ENCODE peak calls at places on chromosomes 12 and 14, in nine cellular contexts. One of them, this sample, is unnamed.

GRCh38 chr12:80442426-80443222 is 1.4 kb upstream of the PTPRQ start:
- DNase-seq in Calu3: no peak
- DNase-seq in nephron progenitor cell: no peak
- DNase-seq in endothelial cell of umbilical vein: peak; percentile 90
- DNase-seq in HFFc6: no peak
- DNase-seq in pancreas: no peak
- DNase-seq in foreskin fibroblast: no peak
- DNase-seq in CD4-positive, alpha-beta T cell: no peak
- DNase-seq in right lobe of liver: no peak
- DNase-seq in this sample: no peak

GRCh38 chr14:23323838-23324454 is 2.7 kb downstream of the PABPN1 start:
- DNase-seq in Calu3: no peak
- DNase-seq in nephron progenitor cell: no peak
- DNase-seq in endothelial cell of umbilical vein: no peak
- DNase-seq in HFFc6: no peak
- DNase-seq in pancreas: no peak
- DNase-seq in foreskin fibroblast: no peak
- DNase-seq in CD4-positive, alpha-beta T cell: no peak
- DNase-seq in right lobe of liver: no peak
- DNase-seq in this sample: no peak

GRCh38 chr14:69129264-69129880 is 23.5 kb downstream of the DCAF5 start:
- DNase-seq in Calu3: peak; percentile 64
- DNase-seq in nephron progenitor cell: peak; percentile 70
- DNase-seq in endothelial cell of umbilical vein: peak; percentile 82
- DNase-seq in HFFc6: peak; percentile 80
- DNase-seq in pancreas: peak; percentile 65
- DNase-seq in foreskin fibroblast: peak; percentile 79
- DNase-seq in CD4-positive, alpha-beta T cell: peak; percentile 62
- DNase-seq in right lobe of liver: peak; percentile 67
- DNase-seq in this sample: peak; percentile 55

GRCh38 chr12:128844031-128844635 is 9.1 kb upstream of the GLT1D1 start:
- DNase-seq in Calu3: no peak
- DNase-seq in nephron progenitor cell: no peak
- DNase-seq in endothelial cell of umbilical vein: no peak
- DNase-seq in HFFc6: no peak
- DNase-seq in pancreas: no peak
- DNase-seq in foreskin fibroblast: no peak
- DNase-seq in CD4-positive, alpha-beta T cell: no peak
- DNase-seq in right lobe of liver: no peak
- DNase-seq in this sample: no peak

GRCh38 chr12:111773801-111774551 is 7.2 kb downstream of the ALDH2 start:
- DNase-seq in Calu3: peak; percentile 39
- DNase-seq in nephron progenitor cell: no peak
- DNase-seq in endothelial cell of umbilical vein: no peak
- DNase-seq in HFFc6: peak; percentile 45
- DNase-seq in pancreas: no peak
- DNase-seq in foreskin fibroblast: peak; percentile 63
- DNase-seq in CD4-positive, alpha-beta T cell: no peak
- DNase-seq in right lobe of liver: peak; percentile 64
- DNase-seq in this sample: no peak

GRCh38 chr14:20613094-20614037 is 22.2 kb upstream of the RNASE12 start:
- DNase-seq in Calu3: peak; percentile 86
- DNase-seq in nephron progenitor cell: peak; percentile 78
- DNase-seq in endothelial cell of umbilical vein: peak; percentile 97
- DNase-seq in HFFc6: peak; percentile 100
- DNase-seq in pancreas: peak; percentile 74
- DNase-seq in foreskin fibroblast: peak; percentile 97
- DNase-seq in CD4-positive, alpha-beta T cell: peak; percentile 68
- DNase-seq in right lobe of liver: peak; percentile 79
- DNase-seq in this sample: no peak

GRCh38 chr14:84420236-84420635 is 1109.7 kb upstream of the FLRT2 start:
- DNase-seq in Calu3: no peak
- DNase-seq in nephron progenitor cell: no peak
- DNase-seq in endothelial cell of umbilical vein: peak; percentile 49
- DNase-seq in HFFc6: no peak
- DNase-seq in pancreas: no peak
- DNase-seq in foreskin fibroblast: no peak
- DNase-seq in CD4-positive, alpha-beta T cell: no peak
- DNase-seq in right lobe of liver: no peak
- DNase-seq in this sample: no peak

GRCh38 chr14:49492151-49492550 is 94.0 kb downstream of the RPS29 start:
- DNase-seq in Calu3: no peak
- DNase-seq in nephron progenitor cell: no peak
- DNase-seq in endothelial cell of umbilical vein: no peak
- DNase-seq in HFFc6: no peak
- DNase-seq in pancreas: no peak
- DNase-seq in foreskin fibroblast: no peak
- DNase-seq in CD4-positive, alpha-beta T cell: no peak
- DNase-seq in right lobe of liver: peak; percentile 25
- DNase-seq in this sample: no peak

GRCh38 chr12:95547522-95548055 is 3.7 kb downstream of the USP44 start:
- DNase-seq in Calu3: no peak
- DNase-seq in nephron progenitor cell: no peak
- DNase-seq in endothelial cell of umbilical vein: no peak
- DNase-seq in HFFc6: peak; percentile 0
- DNase-seq in pancreas: no peak
- DNase-seq in foreskin fibroblast: peak; percentile 74
- DNase-seq in CD4-positive, alpha-beta T cell: no peak
- DNase-seq in right lobe of liver: no peak
- DNase-seq in this sample: no peak

GRCh38 chr14:100644383-100644782 is 57.2 kb upstream of the BEGAIN start:
- DNase-seq in Calu3: no peak
- DNase-seq in nephron progenitor cell: no peak
- DNase-seq in endothelial cell of umbilical vein: peak; percentile 33
- DNase-seq in HFFc6: no peak
- DNase-seq in pancreas: no peak
- DNase-seq in foreskin fibroblast: no peak
- DNase-seq in CD4-positive, alpha-beta T cell: no peak
- DNase-seq in right lobe of liver: no peak
- DNase-seq in this sample: no peak
- TF ChIP-seq CTCF in Calu3: no peak
- TF ChIP-seq CTCF in nephron progenitor cell: no peak
- TF ChIP-seq CTCF in endothelial cell of umbilical vein: no peak
- TF ChIP-seq CTCF in HFFc6: no peak
- TF ChIP-seq CTCF in pancreas: no peak
- TF ChIP-seq CTCF in foreskin fibroblast: no peak
- TF ChIP-seq CTCF in CD4-positive, alpha-beta T cell: no peak
- TF ChIP-seq CTCF in right lobe of liver: peak; percentile 28
- TF ChIP-seq CTCF in this sample: no peak

GRCh38 chr12:30982413-30982812 is 55.9 kb downstream of the TSPAN11 start:
- DNase-seq in Calu3: no peak
- DNase-seq in nephron progenitor cell: no peak
- DNase-seq in endothelial cell of umbilical vein: no peak
- DNase-seq in HFFc6: no peak
- DNase-seq in pancreas: no peak
- DNase-seq in foreskin fibroblast: no peak
- DNase-seq in CD4-positive, alpha-beta T cell: no peak
- DNase-seq in right lobe of liver: no peak
- DNase-seq in this sample: no peak

GRCh38 chr12:30989754-30990153 is 63.2 kb downstream of the TSPAN11 start:
- DNase-seq in Calu3: peak; percentile 17
- DNase-seq in nephron progenitor cell: peak; percentile 36
- DNase-seq in endothelial cell of umbilical vein: peak; percentile 8
- DNase-seq in HFFc6: peak; percentile 6
- DNase-seq in pancreas: peak; percentile 65
- DNase-seq in foreskin fibroblast: no peak
- DNase-seq in CD4-positive, alpha-beta T cell: no peak
- DNase-seq in right lobe of liver: no peak
- DNase-seq in this sample: no peak

GRCh38 chr12:30988887-30989286 is 62.3 kb downstream of the TSPAN11 start:
- DNase-seq in Calu3: no peak
- DNase-seq in nephron progenitor cell: no peak
- DNase-seq in endothelial cell of umbilical vein: peak; percentile 4
- DNase-seq in HFFc6: no peak
- DNase-seq in pancreas: peak; percentile 74
- DNase-seq in foreskin fibroblast: no peak
- DNase-seq in CD4-positive, alpha-beta T cell: no peak
- DNase-seq in right lobe of liver: peak; percentile 51
- DNase-seq in this sample: no peak

GRCh38 chr12:30988086-30988485 is 61.5 kb downstream of the TSPAN11 start:
- DNase-seq in Calu3: no peak
- DNase-seq in nephron progenitor cell: no peak
- DNase-seq in endothelial cell of umbilical vein: no peak
- DNase-seq in HFFc6: no peak
- DNase-seq in pancreas: no peak
- DNase-seq in foreskin fibroblast: no peak
- DNase-seq in CD4-positive, alpha-beta T cell: no peak
- DNase-seq in right lobe of liver: no peak
- DNase-seq in this sample: no peak

DNA sequence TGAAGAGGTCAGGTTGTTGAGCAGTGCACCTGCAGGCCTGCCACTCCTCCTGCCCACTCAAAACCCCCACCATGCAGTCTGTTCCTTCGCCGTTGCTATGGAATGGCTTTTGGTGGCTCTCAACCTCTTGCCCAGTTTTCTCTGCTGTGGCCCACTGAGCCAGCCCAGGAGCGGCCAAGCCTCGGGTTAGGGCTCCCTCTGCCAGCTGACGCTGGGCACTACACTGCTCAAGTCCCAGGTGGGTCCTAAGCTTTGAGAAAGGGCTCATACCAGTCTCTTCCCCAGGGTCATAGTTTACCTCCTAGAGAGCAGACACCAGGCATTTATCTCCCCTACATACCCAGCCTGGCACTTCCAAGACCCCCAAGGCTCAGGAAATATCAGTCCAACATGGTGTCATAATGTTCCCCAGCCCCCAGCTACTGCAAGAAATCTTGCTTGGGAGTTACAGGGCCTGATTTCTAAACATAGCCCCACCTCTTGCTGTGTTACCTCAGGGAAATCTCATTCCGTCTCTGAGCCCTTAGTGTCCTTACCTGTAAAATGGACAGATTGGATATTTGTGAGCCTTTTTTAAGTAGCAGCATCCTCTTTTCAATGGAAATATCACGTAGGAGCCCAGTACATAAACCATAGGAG is 59.4 kb downstream of the TSPAN11 start:
- DNase-seq in Calu3: peak; percentile 72
- DNase-seq in nephron progenitor cell: peak; percentile 69
- DNase-seq in endothelial cell of umbilical vein: peak; percentile 65
- DNase-seq in HFFc6: peak; percentile 33
- DNase-seq in pancreas: peak; percentile 74
- DNase-seq in foreskin fibroblast: peak; percentile 41
- DNase-seq in CD4-positive, alpha-beta T cell: no peak
- DNase-seq in right lobe of liver: peak; percentile 57
- DNase-seq in this sample: no peak
- TF ChIP-seq CTCF in Calu3: peak; percentile 53
- TF ChIP-seq CTCF in nephron progenitor cell: peak; percentile 71
- TF ChIP-seq CTCF in endothelial cell of umbilical vein: peak; percentile 75
- TF ChIP-seq CTCF in HFFc6: peak; percentile 79
- TF ChIP-seq CTCF in pancreas: peak; percentile 47
- TF ChIP-seq CTCF in foreskin fibroblast: peak; percentile 94
- TF ChIP-seq CTCF in CD4-positive, alpha-beta T cell: no peak
- TF ChIP-seq CTCF in right lobe of liver: peak; percentile 55
- TF ChIP-seq CTCF in this sample: no peak

GRCh38 chr12:119695034-119695433 is 27.1 kb downstream of the PRKAB1 start:
- DNase-seq in Calu3: no peak
- DNase-seq in nephron progenitor cell: no peak
- DNase-seq in endothelial cell of umbilical vein: no peak
- DNase-seq in HFFc6: no peak
- DNase-seq in pancreas: no peak
- DNase-seq in foreskin fibroblast: no peak
- DNase-seq in CD4-positive, alpha-beta T cell: no peak
- DNase-seq in right lobe of liver: no peak
- DNase-seq in this sample: no peak

GRCh38 chr12:119696943-119697342 is 29.0 kb downstream of the PRKAB1 start:
- DNase-seq in Calu3: no peak
- DNase-seq in nephron progenitor cell: no peak
- DNase-seq in endothelial cell of umbilical vein: no peak
- DNase-seq in HFFc6: no peak
- DNase-seq in pancreas: no peak
- DNase-seq in foreskin fibroblast: no peak
- DNase-seq in CD4-positive, alpha-beta T cell: no peak
- DNase-seq in right lobe of liver: no peak
- DNase-seq in this sample: no peak

GRCh38 chr12:119704065-119704747 is 36.3 kb downstream of the PRKAB1 start:
- DNase-seq in Calu3: no peak
- DNase-seq in nephron progenitor cell: no peak
- DNase-seq in endothelial cell of umbilical vein: peak; percentile 52
- DNase-seq in HFFc6: peak; percentile 15
- DNase-seq in pancreas: no peak
- DNase-seq in foreskin fibroblast: peak; percentile 79
- DNase-seq in CD4-positive, alpha-beta T cell: no peak
- DNase-seq in right lobe of liver: no peak
- DNase-seq in this sample: no peak

GRCh38 chr12:119700078-119700477 is 32.1 kb downstream of the PRKAB1 start:
- DNase-seq in Calu3: no peak
- DNase-seq in nephron progenitor cell: no peak
- DNase-seq in endothelial cell of umbilical vein: no peak
- DNase-seq in HFFc6: no peak
- DNase-seq in pancreas: no peak
- DNase-seq in foreskin fibroblast: no peak
- DNase-seq in CD4-positive, alpha-beta T cell: no peak
- DNase-seq in right lobe of liver: no peak
- DNase-seq in this sample: no peak

GRCh38 chr12:119699199-119699765 is 31.3 kb downstream of the PRKAB1 start:
- DNase-seq in Calu3: no peak
- DNase-seq in nephron progenitor cell: no peak
- DNase-seq in endothelial cell of umbilical vein: no peak
- DNase-seq in HFFc6: no peak
- DNase-seq in pancreas: no peak
- DNase-seq in foreskin fibroblast: no peak
- DNase-seq in CD4-positive, alpha-beta T cell: no peak
- DNase-seq in right lobe of liver: no peak
- DNase-seq in this sample: no peak
- TF ChIP-seq CTCF in Calu3: no peak
- TF ChIP-seq CTCF in nephron progenitor cell: no peak
- TF ChIP-seq CTCF in endothelial cell of umbilical vein: no peak
- TF ChIP-seq CTCF in HFFc6: no peak
- TF ChIP-seq CTCF in pancreas: no peak
- TF ChIP-seq CTCF in foreskin fibroblast: no peak
- TF ChIP-seq CTCF in CD4-positive, alpha-beta T cell: no peak
- TF ChIP-seq CTCF in right lobe of liver: no peak
- TF ChIP-seq CTCF in this sample: no peak

DNA sequence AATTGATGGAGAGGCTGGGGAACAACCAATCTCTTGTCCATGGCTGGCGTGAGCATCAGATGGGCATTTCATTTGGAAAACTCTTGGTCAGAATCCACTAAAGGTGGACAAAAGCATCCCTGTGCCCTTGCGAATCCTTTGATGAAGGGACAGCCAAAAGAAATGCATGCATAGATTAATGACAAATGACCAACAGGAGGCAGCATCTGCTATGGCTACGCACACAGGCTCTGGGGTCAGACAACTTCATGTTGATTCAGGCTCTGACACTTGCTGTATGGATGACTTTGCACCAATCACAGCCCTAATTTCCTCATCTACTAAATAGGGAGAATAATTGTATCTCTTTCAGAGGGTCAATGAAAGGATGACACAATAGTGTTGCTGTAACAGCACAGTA is 117.5 kb downstream of the ASCL4 start:
- DNase-seq in Calu3: no peak
- DNase-seq in nephron progenitor cell: no peak
- DNase-seq in endothelial cell of umbilical vein: peak; percentile 14
- DNase-seq in HFFc6: no peak
- DNase-seq in pancreas: no peak
- DNase-seq in foreskin fibroblast: no peak
- DNase-seq in CD4-positive, alpha-beta T cell: no peak
- DNase-seq in right lobe of liver: no peak
- DNase-seq in this sample: no peak
- TF ChIP-seq CTCF in Calu3: peak; percentile 17
- TF ChIP-seq CTCF in nephron progenitor cell: peak; percentile 18
- TF ChIP-seq CTCF in endothelial cell of umbilical vein: peak; percentile 10
- TF ChIP-seq CTCF in HFFc6: peak; percentile 55
- TF ChIP-seq CTCF in pancreas: no peak
- TF ChIP-seq CTCF in foreskin fibroblast: no peak
- TF ChIP-seq CTCF in CD4-positive, alpha-beta T cell: no peak
- TF ChIP-seq CTCF in right lobe of liver: no peak
- TF ChIP-seq CTCF in this sample: no peak